ENCODE peak calls at places on chromosome 13, in six cellular contexts. M, C, E, L, A and R are unnamed samples.

GRCh38 chr13:46603165-46603603 is 50.2 kb downstream of the LRCH1 start:
- DNase-seq in E (no peak), C (no peak), L (no peak), M (no peak), A (no peak), R (no peak)

GRCh38 chr13:111043575-111043982 is 71.5 kb upstream of the ARHGEF7 start:
- DNase-seq in M (no peak), A (no peak), E (no peak), C (peak; percentile 70), L (peak; percentile 40), R (no peak)

GRCh38 chr13:67048084-67048792 is 181.9 kb downstream of the PCDH9 start:
- DNase-seq in C (no peak), A (no peak), M (no peak), L (peak; percentile 15), E (peak; percentile 38), R (no peak)

GRCh38 chr13:94323746-94324408 is 155.6 kb downstream of the DCT start:
- DNase-seq in M (no peak), L (no peak), A (no peak), C (no peak), E (no peak), R (no peak)

GRCh38 chr13:21402586-21403307 is 56.4 kb downstream of the ZDHHC20 start:
- DNase-seq in A (no peak), M (no peak), C (peak; percentile 27), E (no peak), L (no peak), R (no peak)

GRCh38 chr13:30718661-30719520 is 16.5 kb upstream of the ALOX5AP start:
- DNase-seq in L (peak; percentile 59), E (no peak), A (no peak), C (peak; percentile 88), M (no peak), R (no peak)

GRCh38 chr13:24745516-24745860 is 18.5 kb upstream of the RNF17 start:
- DNase-seq in A (no peak), M (no peak), C (no peak), E (no peak), L (no peak), R (no peak)

GRCh38 chr13:24039621-24040475 is 120.7 kb upstream of the SPATA13 start:
- DNase-seq in A (no peak), M (no peak), E (no peak), L (no peak), C (no peak), R (no peak)